ENCODE peak calls at places on chromosomes 12 and 14, in four cellular contexts. A, N, I and Y are unnamed samples.

GRCh38 chr12:88615490-88615889 is 35.2 kb upstream of the KITLG start:
- DNase-seq in A (no peak), N (no peak), I (no peak), Y (no peak)

GRCh38 chr14:75531660-75532317 is 9.5 kb downstream of the BATF start:
- DNase-seq in A (no peak), N (no peak), I (no peak), Y (no peak)

GRCh38 chr14:90518941-90519256 is 122.1 kb downstream of the CALM1 start:
- DNase-seq in A (peak), N (no peak), I (peak), Y (no peak)

GRCh38 chr14:25049559-25050493 is at the start of gene STXBP6:
- DNase-seq in A (no peak), N (peak), I (peak), Y (peak)

GRCh38 chr14:75648066-75648838 is 12.4 kb downstream of the ERG28 start:
- DNase-seq in A (no peak), N (peak), I (peak), Y (no peak)

GRCh38 chr14:93733231-93733630 is 55.1 kb downstream of the PRIMA1 start:
- DNase-seq in A (no peak), N (no peak), I (no peak), Y (no peak)

GRCh38 chr12:4214912-4215861 is 58.4 kb upstream of the CCND2 start:
- DNase-seq in A (no peak), N (peak), I (peak), Y (no peak)

GRCh38 chr14:59026086-59026485 is 162.4 kb upstream of the DAAM1 start:
- DNase-seq in A (no peak), N (no peak), I (no peak), Y (no peak)

GRCh38 chr12:93918262-93918661 is 230.1 kb upstream of the PLXNC1 start:
- DNase-seq in A (no peak), N (no peak), I (no peak), Y (no peak)

GRCh38 chr12:76240281-76240680 is 107.9 kb downstream of the BBS10 start:
- DNase-seq in A (no peak), N (no peak), I (no peak), Y (no peak)

GRCh38 chr14:66017960-66018359 is 468.2 kb upstream of the CCDC196 start:
- DNase-seq in A (no peak), N (no peak), I (no peak), Y (no peak)

GRCh38 chr14:68549057-68549421 is 243.8 kb downstream of the ZFP36L1 start:
- DNase-seq in A (no peak), N (no peak), I (no peak), Y (no peak)

GRCh38 chr12:76704693-76705092 is 59.2 kb upstream of the ZDHHC17 start:
- DNase-seq in A (no peak), N (no peak), I (no peak), Y (no peak)

GRCh38 chr14:51289169-51289568 is 49.1 kb downstream of the TMX1 start:
- DNase-seq in A (no peak), N (no peak), I (no peak), Y (no peak)

GRCh38 chr14:22012452-22012851 is 338.8 kb upstream of the OR4E1 start:
- DNase-seq in A (no peak), N (no peak), I (no peak), Y (no peak)

GRCh38 chr14:68576496-68577244 is 216.2 kb downstream of the ZFP36L1 start:
- DNase-seq in A (no peak), N (no peak), I (no peak), Y (no peak)

GRCh38 chr14:68995731-68996130 is 16.6 kb upstream of the ACTN1 start:
- DNase-seq in A (no peak), N (no peak), I (no peak), Y (no peak)

GRCh38 chr12:20101046-20101445 is 267.3 kb upstream of the PDE3A start:
- DNase-seq in A (no peak), N (no peak), I (no peak), Y (no peak)

GRCh38 chr12:124148481-124148880 is 146.4 kb upstream of the RFLNA start:
- DNase-seq in A (no peak), N (no peak), I (no peak), Y (peak)

GRCh38 chr14:42629553-42629952 is 1022.9 kb downstream of the LRFN5 start:
- DNase-seq in A (no peak), N (no peak), I (no peak), Y (no peak)

GRCh38 chr14:60184597-60185555 is 19.7 kb upstream of the DHRS7 start:
- DNase-seq in A (peak), N (no peak), I (no peak), Y (peak)
- TF ChIP-seq CTCF in A (peak), N (no peak), I (no peak), Y (no peak)

GRCh38 chr12:54054442-54055332 is 1.1 kb downstream of the HOXC4 start:
- DNase-seq in A (peak), N (no peak), I (no peak), Y (no peak)
- H3K4me3 ChIP-seq in A (peak), N (peak), I (no peak), Y (peak)

GRCh38 chr12:53950441-53950781 is 4.3 kb upstream of the HOXC12 start:
- DNase-seq in A (peak), N (no peak), I (no peak), Y (no peak)

GRCh38 chr12:53952335-53952694 is 2.4 kb upstream of the HOXC12 start:
- DNase-seq in A (no peak), N (no peak), I (no peak), Y (no peak)

GRCh38 chr12:53951577-53952334 is 2.9 kb upstream of the HOXC12 start:
- DNase-seq in A (no peak), N (peak), I (no peak), Y (no peak)

GRCh38 chr12:53949631-53950440 is 4.9 kb upstream of the HOXC12 start:
- DNase-seq in A (no peak), N (no peak), I (no peak), Y (no peak)

GRCh38 chr12:53950789-53951576 is 3.7 kb upstream of the HOXC12 start:
- DNase-seq in A (no peak), N (peak), I (no peak), Y (no peak)
- TF ChIP-seq CTCF in A (no peak), N (no peak), I (no peak), Y (no peak)

GRCh38 chr14:73788871-73789590 is 62.6 kb upstream of the PTGR2 start:
- DNase-seq in A (no peak), N (no peak), I (no peak), Y (no peak)
- H3K4me3 ChIP-seq in A (peak), N (peak), I (no peak), Y (no peak)

DNA sequence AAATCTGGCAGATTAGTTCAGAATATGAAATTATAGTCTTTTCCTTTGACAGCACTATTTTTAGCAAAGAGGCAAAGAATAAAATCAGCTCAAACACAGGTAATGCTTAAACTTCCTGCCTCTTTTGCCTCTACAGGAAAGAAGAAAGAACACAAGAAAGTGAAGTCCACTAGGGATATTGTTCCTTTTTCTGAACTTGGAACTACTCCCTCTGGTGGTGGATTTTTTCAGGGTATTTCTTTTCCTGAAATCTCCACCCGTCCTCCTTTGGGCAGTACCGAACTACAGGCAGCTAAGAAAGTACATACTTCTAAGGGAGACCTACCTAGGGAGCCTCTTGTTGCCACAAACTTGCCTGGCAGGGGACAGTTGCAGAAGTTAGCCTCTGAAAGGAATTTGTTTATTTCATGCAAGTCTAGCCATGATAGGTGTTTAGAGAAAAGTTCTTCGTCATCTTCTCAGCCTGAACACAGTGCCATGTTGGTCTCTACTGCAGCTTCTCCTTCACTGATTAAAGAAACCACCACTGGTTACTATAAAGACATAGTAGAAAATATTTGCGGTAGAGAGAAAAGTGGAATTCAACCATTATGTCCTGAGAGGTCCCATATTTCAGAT is 17.4 kb downstream of the TMPO start:
- DNase-seq in A (peak), N (no peak), I (no peak), Y (no peak)
- TF ChIP-seq CTCF in A (peak), N (peak), I (peak), Y (peak)

DNA sequence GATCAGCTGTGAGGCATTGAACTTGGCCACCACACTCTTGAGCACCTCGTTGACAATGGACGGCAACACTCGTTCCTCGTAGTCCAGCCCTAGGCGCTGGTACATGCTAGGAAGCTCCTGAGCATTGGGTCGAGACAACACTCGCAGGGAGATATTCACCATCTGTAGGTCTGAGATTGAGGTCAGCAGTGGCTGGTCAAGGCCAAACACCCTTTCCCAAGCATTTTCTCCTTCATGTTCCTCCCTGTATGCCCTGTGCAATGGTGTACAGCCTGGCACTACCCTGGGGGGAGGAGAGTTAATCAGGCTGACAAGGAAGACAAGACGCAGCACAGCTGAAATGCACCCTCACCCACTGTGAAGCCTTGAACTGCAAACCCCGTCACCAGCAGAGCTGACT is 2.0 kb downstream of the PHB2 start:
- DNase-seq in A (no peak), N (peak), I (no peak), Y (no peak)
- H3K4me3 ChIP-seq in A (peak), N (no peak), I (no peak), Y (peak)

GRCh38 chr12:102119674-102120563 is at the start of the genes NUP37 and PARPBP:
- DNase-seq in A (peak), N (peak), I (peak), Y (peak)

GRCh38 chr12:102116392-102116791 is 3.5 kb downstream of the NUP37 start:
- DNase-seq in A (no peak), N (no peak), I (no peak), Y (no peak)

GRCh38 chr12:102120564-102120873 is 536 bp downstream of the PARPBP start:
- DNase-seq in A (peak), N (no peak), I (no peak), Y (no peak)

GRCh38 chr12:102120886-102121285 is 903 bp downstream of the PARPBP start:
- DNase-seq in A (peak), N (no peak), I (no peak), Y (peak)

GRCh38 chr12:102118874-102119273 is 1.0 kb downstream of the NUP37 start:
- DNase-seq in A (no peak), N (no peak), I (no peak), Y (no peak)
- TF ChIP-seq CTCF in A (no peak), N (no peak), I (no peak), Y (no peak)

DNA sequence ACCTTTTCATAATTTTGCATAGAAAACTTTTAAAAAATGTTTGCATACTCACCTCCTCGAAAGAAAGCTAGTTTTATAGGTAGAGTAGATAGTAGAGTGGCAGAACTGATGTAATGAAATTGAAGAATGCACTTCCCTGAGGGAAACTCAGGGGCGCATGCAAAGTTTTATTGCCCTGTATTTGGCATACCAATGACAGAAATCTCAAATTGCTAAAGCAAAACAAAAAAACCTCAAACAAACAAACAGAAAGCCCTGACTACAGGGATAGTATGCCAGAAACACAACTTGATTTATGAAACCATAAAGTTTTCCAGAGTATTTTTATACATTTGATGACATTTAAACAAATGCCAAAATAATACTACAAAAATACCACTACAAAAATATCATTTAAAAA is 1.8 kb downstream of the RASSF9 start:
- DNase-seq in A (no peak), N (no peak), I (no peak), Y (no peak)
- H3K4me3 ChIP-seq in A (no peak), N (peak), I (no peak), Y (no peak)